ENCODE peak calls at places on chromosomes 2 and 18, in seven cellular contexts. W, Z, G, U, Y, M and Q are unnamed samples.

GRCh38 chr2:239630618-239631286 is 229.9 kb upstream of the HDAC4 start:
- DNase-seq in W (peak), Z (peak), G (no peak), U (no peak), Y (peak), M (no peak), Q (peak)

GRCh38 chr2:197297772-197298318 is 12.7 kb downstream of the ANKRD44 start:
- DNase-seq in W (no peak), Z (no peak), G (no peak), U (no peak), Y (no peak), M (no peak), Q (no peak)

GRCh38 chr2:95524195-95524594 is 39.6 kb upstream of the TRIM43B start:
- DNase-seq in W (no peak), Z (no peak), G (no peak), U (no peak), Y (no peak), M (no peak), Q (no peak)

GRCh38 chr18:44465337-44465736 is 215.4 kb upstream of the SETBP1 start:
- DNase-seq in W (no peak), Z (no peak), G (no peak), U (no peak), Y (no peak), M (no peak), Q (no peak)

GRCh38 chr2:23554054-23554697 is 169.2 kb downstream of the KLHL29 start:
- DNase-seq in W (peak), Z (no peak), G (peak), U (peak), Y (no peak), M (peak), Q (no peak)

GRCh38 chr2:134360750-134361487 is 107.0 kb downstream of the MGAT5 start:
- DNase-seq in W (peak), Z (no peak), G (no peak), U (no peak), Y (no peak), M (no peak), Q (no peak)

GRCh38 chr2:122390406-122390805 is 635.0 kb downstream of the TSN start:
- DNase-seq in W (peak), Z (no peak), G (no peak), U (no peak), Y (no peak), M (no peak), Q (no peak)

GRCh38 chr2:218323526-218324472 is 31.5 kb upstream of the TMBIM1 start:
- DNase-seq in W (peak), Z (peak), G (peak), U (no peak), Y (no peak), M (peak), Q (no peak)

GRCh38 chr2:159054985-159055384 is 86.5 kb downstream of the TANC1 start:
- DNase-seq in W (no peak), Z (no peak), G (no peak), U (no peak), Y (no peak), M (no peak), Q (no peak)

GRCh38 chr2:18740428-18740827 is 151.1 kb upstream of the NT5C1B start:
- DNase-seq in W (peak), Z (no peak), G (no peak), U (no peak), Y (no peak), M (peak), Q (no peak)

GRCh38 chr2:23269747-23270146 is 115.2 kb upstream of the KLHL29 start:
- DNase-seq in W (no peak), Z (no peak), G (no peak), U (no peak), Y (no peak), M (no peak), Q (no peak)

GRCh38 chr2:218396688-218397501 is 2.8 kb upstream of the CTDSP1 start:
- DNase-seq in W (peak), Z (peak), G (peak), U (peak), Y (peak), M (peak), Q (no peak)

GRCh38 chr2:74011246-74011645 is 26.5 kb downstream of the TET3 start:
- DNase-seq in W (no peak), Z (no peak), G (peak), U (peak), Y (no peak), M (no peak), Q (peak)

GRCh38 chr18:8045160-8045885 is 478.2 kb downstream of the PTPRM start:
- DNase-seq in W (peak), Z (no peak), G (no peak), U (no peak), Y (no peak), M (no peak), Q (no peak)

GRCh38 chr2:213166109-213166508 is 14.7 kb upstream of the IKZF2 start:
- DNase-seq in W (no peak), Z (no peak), G (no peak), U (no peak), Y (no peak), M (no peak), Q (no peak)

GRCh38 chr18:54983041-54983686 is 23.9 kb upstream of the CCDC68 start:
- DNase-seq in W (peak), Z (peak), G (no peak), U (no peak), Y (peak), M (no peak), Q (no peak)

GRCh38 chr18:58870621-58871020 is 5.9 kb downstream of the ZNF532 start:
- DNase-seq in W (no peak), Z (no peak), G (no peak), U (peak), Y (no peak), M (no peak), Q (no peak)

GRCh38 chr18:58871514-58872490 is 7.1 kb downstream of the ZNF532 start:
- DNase-seq in W (no peak), Z (no peak), G (no peak), U (peak), Y (no peak), M (no peak), Q (no peak)

GRCh38 chr18:58867281-58867961 is 2.7 kb downstream of the ZNF532 start:
- DNase-seq in W (no peak), Z (no peak), G (no peak), U (peak), Y (peak), M (peak), Q (no peak)

GRCh38 chr18:58868440-58868839 is 3.8 kb downstream of the ZNF532 start:
- DNase-seq in W (no peak), Z (no peak), G (no peak), U (peak), Y (no peak), M (no peak), Q (no peak)

DNA sequence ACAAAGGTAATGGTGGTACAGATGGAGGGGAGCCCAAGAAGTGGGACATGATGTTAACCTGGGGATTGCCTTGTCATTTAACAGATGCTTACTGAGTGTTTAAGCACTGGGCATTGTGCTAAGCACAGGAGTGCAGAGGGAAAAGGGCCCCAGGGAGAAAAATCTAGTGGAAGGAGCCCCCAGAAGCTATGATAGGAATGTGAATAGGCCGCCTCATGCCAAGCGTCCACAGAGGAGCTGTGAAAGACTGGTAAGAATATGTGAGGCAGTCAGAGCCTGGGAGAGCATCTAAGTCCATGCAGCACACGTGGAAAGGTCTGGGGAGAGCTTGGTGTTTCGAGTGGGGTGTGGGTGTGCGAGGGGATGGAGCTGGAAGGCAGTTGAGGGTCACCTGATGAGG is 5.5 kb downstream of the ZNF532 start:
- DNase-seq in W (no peak), Z (no peak), G (no peak), U (peak), Y (no peak), M (no peak), Q (no peak)
- TF ChIP-seq CTCF in W (no peak), Z (no peak), G (no peak), U (no peak), Y (no peak), M (no peak), Q (no peak)

GRCh38 chr18:69240275-69240674 is 160.4 kb upstream of the DOK6 start:
- DNase-seq in W (no peak), Z (no peak), G (no peak), U (no peak), Y (no peak), M (no peak), Q (no peak)

DNA sequence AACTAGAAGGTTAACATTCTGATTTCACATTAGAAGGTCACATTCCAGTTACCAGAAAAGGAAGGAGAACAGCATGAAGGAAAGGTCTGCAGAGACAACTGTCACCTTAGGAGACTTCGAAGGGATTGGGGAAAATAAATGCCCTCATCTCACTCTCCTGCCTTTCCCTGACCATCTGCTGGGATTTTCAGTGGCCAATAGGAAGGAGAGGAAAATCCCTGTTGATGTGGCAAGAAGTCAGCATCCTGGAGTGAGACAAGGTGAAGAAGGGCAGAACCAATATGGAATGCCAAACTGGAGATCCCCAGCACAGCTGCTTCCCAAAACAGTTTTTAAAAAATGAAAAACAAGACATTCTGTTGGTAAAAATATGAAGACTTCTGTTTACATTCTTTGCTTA is 160.8 kb upstream of the DOK6 start:
- DNase-seq in W (no peak), Z (no peak), G (peak), U (no peak), Y (no peak), M (no peak), Q (no peak)
- TF ChIP-seq CTCF in W (no peak), Z (no peak), G (no peak), U (no peak), Y (no peak), M (no peak), Q (no peak)

GRCh38 chr2:241357531-241357930 is 1.4 kb downstream of the FARP2 start:
- DNase-seq in W (no peak), Z (no peak), G (no peak), U (no peak), Y (no peak), M (no peak), Q (no peak)

GRCh38 chr2:241358470-241358869 is 2.4 kb downstream of the FARP2 start:
- DNase-seq in W (peak), Z (no peak), G (no peak), U (no peak), Y (no peak), M (no peak), Q (no peak)

GRCh38 chr2:241356871-241357260 is 781 bp downstream of the FARP2 start:
- DNase-seq in W (no peak), Z (no peak), G (no peak), U (no peak), Y (no peak), M (no peak), Q (no peak)

GRCh38 chr2:241354668-241355658 is 1.1 kb upstream of the FARP2 start:
- DNase-seq in W (peak), Z (peak), G (peak), U (peak), Y (peak), M (peak), Q (peak)

GRCh38 chr2:241355983-241356870 is at the start of gene FARP2:
- DNase-seq in W (peak), Z (peak), G (peak), U (peak), Y (peak), M (peak), Q (peak)
- TF ChIP-seq CTCF in W (no peak), Z (no peak), G (no peak), U (no peak), Y (no peak), M (no peak), Q (no peak)

DNA sequence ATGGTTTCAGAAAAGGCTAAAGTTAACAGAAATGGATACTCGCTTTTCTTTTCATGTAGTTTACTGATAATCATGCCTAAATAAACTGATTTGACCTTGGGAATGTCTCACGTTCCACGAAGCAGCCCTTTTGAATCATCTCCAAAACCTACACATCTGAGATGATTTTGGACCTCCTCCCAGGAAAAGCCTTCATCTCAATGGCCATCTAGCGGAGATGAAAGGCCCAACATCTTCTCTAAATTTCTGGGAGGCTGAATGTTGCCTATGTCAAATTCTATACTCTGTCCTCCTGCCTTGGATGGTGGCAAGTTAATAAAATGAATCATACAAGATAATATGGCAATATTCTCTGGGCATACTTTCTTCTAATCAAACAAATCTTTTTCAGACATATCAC is 448.5 kb downstream of the ZEB2 start:
- DNase-seq in W (peak), Z (no peak), G (no peak), U (no peak), Y (no peak), M (no peak), Q (no peak)
- TF ChIP-seq CTCF in W (peak), Z (no peak), G (no peak), U (no peak), Y (peak), M (no peak), Q (no peak)

DNA sequence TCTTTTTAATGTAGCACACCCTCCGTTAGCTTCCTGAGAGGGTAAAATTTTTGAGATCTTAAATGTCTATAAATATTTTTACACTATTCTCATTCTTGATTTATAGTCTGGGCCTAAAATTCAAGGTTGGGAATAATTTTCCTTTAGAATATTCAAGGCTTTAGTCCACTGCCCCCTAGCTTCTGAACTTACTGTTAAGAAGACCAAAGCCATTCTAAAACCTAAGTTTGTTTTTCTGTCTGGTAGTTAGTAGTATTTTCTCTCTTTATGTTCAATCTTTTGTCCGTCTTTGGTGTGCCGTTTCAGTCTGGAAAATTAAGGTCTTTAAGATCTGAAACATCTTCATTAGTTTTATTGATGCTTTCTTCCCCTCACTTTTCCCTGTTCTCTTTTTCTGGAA is 14.5 kb downstream of the OSBPL6 start:
- DNase-seq in W (peak), Z (no peak), G (no peak), U (no peak), Y (no peak), M (no peak), Q (no peak)
- TF ChIP-seq CTCF in W (peak), Z (peak), G (no peak), U (no peak), Y (peak), M (no peak), Q (peak)

DNA sequence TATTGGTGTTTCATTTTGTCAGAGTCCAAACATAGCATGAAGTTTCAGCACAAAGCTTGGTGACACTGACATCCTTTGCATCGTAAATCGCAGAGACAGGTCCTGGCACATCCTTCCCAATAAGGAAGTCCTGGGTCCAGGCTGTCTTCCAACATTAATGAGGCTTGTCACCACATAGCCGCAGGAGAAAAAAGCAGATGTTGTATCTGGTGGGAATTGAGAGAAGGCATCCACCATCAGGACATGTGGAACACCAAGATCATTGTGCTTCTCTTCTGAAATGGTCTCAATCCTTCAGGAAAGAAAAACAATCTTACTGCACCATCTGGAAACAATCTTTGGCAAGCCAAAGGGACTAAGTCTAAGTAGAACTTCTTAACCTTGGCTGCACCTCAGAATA is 119.1 kb upstream of the ARHGAP28 start:
- DNase-seq in W (no peak), Z (no peak), G (no peak), U (no peak), Y (no peak), M (no peak), Q (no peak)
- TF ChIP-seq CTCF in W (no peak), Z (no peak), G (no peak), U (no peak), Y (no peak), M (no peak), Q (no peak)

GRCh38 chr2:219620546-219620945 is 6.9 kb upstream of the SLC4A3 start:
- DNase-seq in W (no peak), Z (no peak), G (no peak), U (no peak), Y (no peak), M (no peak), Q (no peak)

GRCh38 chr2:219622472-219622871 is 5.0 kb upstream of the SLC4A3 start:
- DNase-seq in W (peak), Z (no peak), G (no peak), U (no peak), Y (no peak), M (no peak), Q (no peak)

GRCh38 chr2:219616550-219616949 is 10.9 kb upstream of the SLC4A3 start:
- DNase-seq in W (no peak), Z (no peak), G (no peak), U (no peak), Y (no peak), M (no peak), Q (no peak)

GRCh38 chr2:219618733-219619122 is 8.7 kb upstream of the SLC4A3 start:
- DNase-seq in W (no peak), Z (no peak), G (no peak), U (no peak), Y (no peak), M (no peak), Q (no peak)

GRCh38 chr2:219619235-219619634 is 8.2 kb upstream of the SLC4A3 start:
- DNase-seq in W (peak), Z (no peak), G (peak), U (no peak), Y (no peak), M (no peak), Q (no peak)
- TF ChIP-seq CTCF in W (no peak), Z (no peak), G (peak), U (no peak), Y (no peak), M (no peak), Q (peak)